ENCODE peak calls at places on chromosomes 11 and 22, in six cellular contexts. One of them, this sample, is unnamed.

GRCh38 chr11:102733232-102733875 is 8.6 kb upstream of the MMP8 start:
- DNase-seq in amniotic stem cell: no peak
- DNase-seq in NCI-H1092: no peak
- DNase-seq in dermis microvascular lymphatic vessel endothelial cell: peak; percentile 85
- DNase-seq in GM23338: peak; percentile 85
- DNase-seq in activated CD8-positive, alpha-beta memory T cell treated with anti-CD3 and anti-CD28 coated beads for 1 hour: no peak
- DNase-seq in this sample: peak; percentile 70

GRCh38 chr22:20650294-20651207 is 123.4 kb upstream of the SERPIND1 start:
- DNase-seq in GM23338: no peak
- DNase-seq in amniotic stem cell: no peak
- DNase-seq in dermis microvascular lymphatic vessel endothelial cell: no peak
- DNase-seq in activated CD8-positive, alpha-beta memory T cell treated with anti-CD3 and anti-CD28 coated beads for 1 hour: no peak
- DNase-seq in NCI-H1092: no peak
- DNase-seq in this sample: no peak

GRCh38 chr22:41600976-41601375 is 11.3 kb upstream of the PMM1 start:
- DNase-seq in activated CD8-positive, alpha-beta memory T cell treated with anti-CD3 and anti-CD28 coated beads for 1 hour: no peak
- DNase-seq in dermis microvascular lymphatic vessel endothelial cell: no peak
- DNase-seq in GM23338: no peak
- DNase-seq in NCI-H1092: no peak
- DNase-seq in amniotic stem cell: no peak
- DNase-seq in this sample: no peak

GRCh38 chr11:78583889-78584288 is 9.2 kb upstream of the NARS2 start:
- DNase-seq in amniotic stem cell: no peak
- DNase-seq in activated CD8-positive, alpha-beta memory T cell treated with anti-CD3 and anti-CD28 coated beads for 1 hour: no peak
- DNase-seq in GM23338: no peak
- DNase-seq in NCI-H1092: no peak
- DNase-seq in dermis microvascular lymphatic vessel endothelial cell: no peak
- DNase-seq in this sample: peak; percentile 12

GRCh38 chr11:122748968-122749687 is 89.2 kb upstream of the CRTAM start:
- DNase-seq in GM23338: no peak
- DNase-seq in NCI-H1092: no peak
- DNase-seq in amniotic stem cell: peak; percentile 81
- DNase-seq in activated CD8-positive, alpha-beta memory T cell treated with anti-CD3 and anti-CD28 coated beads for 1 hour: no peak
- DNase-seq in dermis microvascular lymphatic vessel endothelial cell: peak; percentile 61
- DNase-seq in this sample: no peak

GRCh38 chr11:128335729-128336128 is 251.6 kb downstream of the ETS1 start:
- DNase-seq in activated CD8-positive, alpha-beta memory T cell treated with anti-CD3 and anti-CD28 coated beads for 1 hour: no peak
- DNase-seq in NCI-H1092: no peak
- DNase-seq in amniotic stem cell: no peak
- DNase-seq in GM23338: no peak
- DNase-seq in dermis microvascular lymphatic vessel endothelial cell: no peak
- DNase-seq in this sample: no peak

GRCh38 chr11:116513894-116514293 is 258.9 kb downstream of the BUD13 start:
- DNase-seq in activated CD8-positive, alpha-beta memory T cell treated with anti-CD3 and anti-CD28 coated beads for 1 hour: no peak
- DNase-seq in GM23338: peak; percentile 83
- DNase-seq in dermis microvascular lymphatic vessel endothelial cell: peak; percentile 78
- DNase-seq in NCI-H1092: peak; percentile 10
- DNase-seq in amniotic stem cell: no peak
- DNase-seq in this sample: no peak

GRCh38 chr22:23233746-23234408 is 53.6 kb downstream of the BCR start:
- DNase-seq in NCI-H1092: no peak
- DNase-seq in activated CD8-positive, alpha-beta memory T cell treated with anti-CD3 and anti-CD28 coated beads for 1 hour: no peak
- DNase-seq in dermis microvascular lymphatic vessel endothelial cell: no peak
- DNase-seq in amniotic stem cell: no peak
- DNase-seq in GM23338: no peak
- DNase-seq in this sample: no peak

GRCh38 chr11:20617346-20617745 is 17.9 kb downstream of the SLC6A5 start:
- DNase-seq in NCI-H1092: no peak
- DNase-seq in activated CD8-positive, alpha-beta memory T cell treated with anti-CD3 and anti-CD28 coated beads for 1 hour: no peak
- DNase-seq in dermis microvascular lymphatic vessel endothelial cell: no peak
- DNase-seq in GM23338: no peak
- DNase-seq in amniotic stem cell: no peak
- DNase-seq in this sample: no peak

GRCh38 chr11:63212742-63213141 is 30.7 kb downstream of the SLC22A25 start:
- DNase-seq in amniotic stem cell: no peak
- DNase-seq in GM23338: peak; percentile 63
- DNase-seq in NCI-H1092: no peak
- DNase-seq in dermis microvascular lymphatic vessel endothelial cell: peak; percentile 21
- DNase-seq in activated CD8-positive, alpha-beta memory T cell treated with anti-CD3 and anti-CD28 coated beads for 1 hour: no peak
- DNase-seq in this sample: peak; percentile 17

GRCh38 chr11:65382804-65383368 is 440 bp upstream of the SLC25A45 start:
- DNase-seq in GM23338: no peak
- DNase-seq in activated CD8-positive, alpha-beta memory T cell treated with anti-CD3 and anti-CD28 coated beads for 1 hour: no peak
- DNase-seq in dermis microvascular lymphatic vessel endothelial cell: no peak
- DNase-seq in amniotic stem cell: no peak
- DNase-seq in NCI-H1092: peak; percentile 90
- DNase-seq in this sample: no peak

GRCh38 chr11:118156531-118157185 is 4.0 kb upstream of the SCN4B start:
- DNase-seq in GM23338: peak; percentile 74
- DNase-seq in NCI-H1092: no peak
- DNase-seq in activated CD8-positive, alpha-beta memory T cell treated with anti-CD3 and anti-CD28 coated beads for 1 hour: no peak
- DNase-seq in amniotic stem cell: no peak
- DNase-seq in dermis microvascular lymphatic vessel endothelial cell: no peak
- DNase-seq in this sample: no peak

GRCh38 chr11:132334769-132335280 is 964.4 kb downstream of the NTM start:
- DNase-seq in amniotic stem cell: no peak
- DNase-seq in NCI-H1092: no peak
- DNase-seq in dermis microvascular lymphatic vessel endothelial cell: no peak
- DNase-seq in GM23338: no peak
- DNase-seq in activated CD8-positive, alpha-beta memory T cell treated with anti-CD3 and anti-CD28 coated beads for 1 hour: no peak
- DNase-seq in this sample: no peak

GRCh38 chr11:34490304-34490703 is 23.3 kb downstream of the ELF5 start:
- DNase-seq in amniotic stem cell: no peak
- DNase-seq in activated CD8-positive, alpha-beta memory T cell treated with anti-CD3 and anti-CD28 coated beads for 1 hour: no peak
- DNase-seq in NCI-H1092: no peak
- DNase-seq in GM23338: no peak
- DNase-seq in dermis microvascular lymphatic vessel endothelial cell: no peak
- DNase-seq in this sample: no peak

GRCh38 chr22:45441158-45441557 is 27.7 kb downstream of the RIBC2 start:
- DNase-seq in NCI-H1092: no peak
- DNase-seq in dermis microvascular lymphatic vessel endothelial cell: peak; percentile 42
- DNase-seq in GM23338: peak; percentile 77
- DNase-seq in activated CD8-positive, alpha-beta memory T cell treated with anti-CD3 and anti-CD28 coated beads for 1 hour: no peak
- DNase-seq in amniotic stem cell: peak; percentile 24
- DNase-seq in this sample: peak; percentile 71